ENCODE peak calls at places on chromosomes 7 and 10, in four cellular contexts. M is uterus, J is fibroblast of lung, T is upper lobe of right lung. Z is an unnamed sample.
A peak's percentile ranks its signal among the peaks of the same experiment; 100 is the strongest.

GRCh38 chr10:44478040-44478439 is 93.1 kb upstream of the CXCL12 start:
- DNase-seq in M (no peak), J (no peak), T (no peak), Z (no peak)

GRCh38 chr7:130902755-130903357 is 168.8 kb upstream of the KLF14 start:
- DNase-seq in M (no peak), J (no peak), T (no peak), Z (no peak)

GRCh38 chr7:7653568-7654187 is 13.1 kb downstream of the UMAD1 start:
- DNase-seq in M (no peak), J (peak; percentile 10), T (no peak), Z (peak; percentile 7)

GRCh38 chr7:31873816-31874597 is 187.0 kb downstream of the PPP1R17 start:
- DNase-seq in M (no peak), J (no peak), T (no peak), Z (no peak)

GRCh38 chr7:77537595-77538185 is 595 bp downstream of the PTPN12 start:
- DNase-seq in M (peak; percentile 43), J (peak; percentile 28), T (peak; percentile 80), Z (peak; percentile 37)

GRCh38 chr10:87845624-87846377 is 17.5 kb downstream of the KLLN start:
- DNase-seq in M (no peak), J (peak; percentile 87), T (no peak), Z (peak; percentile 92)

GRCh38 chr7:34946486-34946885 is 90.8 kb downstream of the DPY19L1 start:
- DNase-seq in M (no peak), J (no peak), T (no peak), Z (no peak)

GRCh38 chr10:84537447-84537931 is 209.1 kb downstream of the CCSER2 start:
- DNase-seq in M (peak; percentile 33), J (peak; percentile 66), T (no peak), Z (peak; percentile 54)

GRCh38 chr10:75606203-75606779 is 174.9 kb downstream of the LRMDA start:
- DNase-seq in M (no peak), J (no peak), T (no peak), Z (peak; percentile 25)

GRCh38 chr7:22849158-22849557 is 26.5 kb upstream of the TOMM7 start:
- DNase-seq in M (no peak), J (peak; percentile 46), T (no peak), Z (no peak)

GRCh38 chr7:55438765-55439525 is 73.8 kb downstream of the LANCL2 start:
- DNase-seq in M (no peak), J (peak; percentile 11), T (peak; percentile 74), Z (peak; percentile 71)

GRCh38 chr10:49385939-49386922 is 9.7 kb downstream of the DRGX start:
- DNase-seq in M (no peak), J (no peak), T (no peak), Z (no peak)

GRCh38 chr10:86971146-86971991 is 3.1 kb downstream of the ADIRF start:
- DNase-seq in M (peak; percentile 98), J (peak; percentile 89), T (peak; percentile 96), Z (peak; percentile 64)

GRCh38 chr7:53110425-53110824 is 75.0 kb downstream of the POM121L12 start:
- DNase-seq in M (no peak), J (no peak), T (no peak), Z (peak; percentile 35)

GRCh38 chr7:115319536-115319935 is 397.6 kb downstream of the MDFIC start:
- DNase-seq in M (no peak), J (no peak), T (no peak), Z (no peak)

GRCh38 chr7:8065356-8065813 is 96.8 kb downstream of the GLCCI1 start:
- DNase-seq in M (no peak), J (peak; percentile 91), T (no peak), Z (no peak)

GRCh38 chr7:80467069-80467468 is 44.8 kb downstream of the GNAT3 start:
- DNase-seq in M (no peak), J (peak; percentile 88), T (no peak), Z (peak; percentile 46)

GRCh38 chr7:121329460-121330052 is 756 bp downstream of the WNT16 start:
- DNase-seq in M (peak; percentile 16), J (no peak), T (peak; percentile 64), Z (peak; percentile 29)

GRCh38 chr7:19916011-19916410 is 142.6 kb upstream of the TMEM196 start:
- DNase-seq in M (no peak), J (no peak), T (no peak), Z (peak; percentile 84)

GRCh38 chr10:34615770-34616169 is 199.3 kb downstream of the PARD3 start:
- DNase-seq in M (no peak), J (peak; percentile 73), T (no peak), Z (no peak)

GRCh38 chr7:24756545-24756988 is 697 bp downstream of the GSDME start:
- DNase-seq in M (no peak), J (no peak), T (no peak), Z (no peak)

GRCh38 chr7:35570926-35571325 is 124.0 kb downstream of the HERPUD2 start:
- DNase-seq in M (no peak), J (no peak), T (no peak), Z (peak; percentile 33)

GRCh38 chr7:47677664-47678063 is 95.8 kb upstream of the TNS3 start:
- DNase-seq in M (no peak), J (peak; percentile 26), T (no peak), Z (peak; percentile 44)

GRCh38 chr7:128752251-128752650 is 13.1 kb downstream of the CALU start:
- DNase-seq in M (no peak), J (no peak), T (no peak), Z (no peak)

GRCh38 chr10:119754085-119754484 is 28.2 kb downstream of the INPP5F start:
- DNase-seq in M (no peak), J (no peak), T (no peak), Z (no peak)

GRCh38 chr7:51290702-51291290 is 25.8 kb downstream of the COBL start:
- DNase-seq in M (no peak), J (no peak), T (no peak), Z (no peak)

GRCh38 chr10:97726636-97727178 is 10.2 kb upstream of the ZFYVE27 start:
- DNase-seq in M (no peak), J (peak; percentile 86), T (no peak), Z (peak; percentile 94)

GRCh38 chr7:79461660-79462059 is 8.2 kb upstream of the MAGI2 start:
- DNase-seq in M (no peak), J (peak; percentile 75), T (no peak), Z (peak; percentile 97)

GRCh38 chr10:2278391-2278790 is 541.1 kb upstream of the ADARB2 start:
- DNase-seq in M (no peak), J (no peak), T (no peak), Z (no peak)

GRCh38 chr10:13991353-13991752 is 339.4 kb downstream of the FRMD4A start:
- DNase-seq in M (no peak), J (no peak), T (no peak), Z (no peak)

GRCh38 chr7:133275441-133276105 is 22.7 kb downstream of the EXOC4 start:
- DNase-seq in M (no peak), J (peak; percentile 38), T (no peak), Z (no peak)

GRCh38 chr7:131159961-131160361 is 167.7 kb upstream of the MKLN1 start:
- DNase-seq in M (no peak), J (peak; percentile 66), T (no peak), Z (no peak)

GRCh38 chr10:104614245-104614831 is 26.8 kb upstream of the SORCS3 start:
- DNase-seq in M (no peak), J (peak; percentile 12), T (no peak), Z (peak; percentile 25)
- TF ChIP-seq CTCF in M (no peak), J (peak; percentile 27), T (peak; percentile 38), Z (peak; percentile 54)

GRCh38 chr7:90383422-90383821 is 19.8 kb upstream of the CLDN12 start:
- DNase-seq in M (no peak), J (peak; percentile 25), T (no peak), Z (peak; percentile 92)
- H3K36me3 ChIP-seq in M (no peaks in the 10 kb centered on the region), J (no peaks in the 10 kb centered on the region), T (peaks cover 81% of the 10 kb centered on the region), Z (peaks cover 2% of the 10 kb centered on the region)

DNA sequence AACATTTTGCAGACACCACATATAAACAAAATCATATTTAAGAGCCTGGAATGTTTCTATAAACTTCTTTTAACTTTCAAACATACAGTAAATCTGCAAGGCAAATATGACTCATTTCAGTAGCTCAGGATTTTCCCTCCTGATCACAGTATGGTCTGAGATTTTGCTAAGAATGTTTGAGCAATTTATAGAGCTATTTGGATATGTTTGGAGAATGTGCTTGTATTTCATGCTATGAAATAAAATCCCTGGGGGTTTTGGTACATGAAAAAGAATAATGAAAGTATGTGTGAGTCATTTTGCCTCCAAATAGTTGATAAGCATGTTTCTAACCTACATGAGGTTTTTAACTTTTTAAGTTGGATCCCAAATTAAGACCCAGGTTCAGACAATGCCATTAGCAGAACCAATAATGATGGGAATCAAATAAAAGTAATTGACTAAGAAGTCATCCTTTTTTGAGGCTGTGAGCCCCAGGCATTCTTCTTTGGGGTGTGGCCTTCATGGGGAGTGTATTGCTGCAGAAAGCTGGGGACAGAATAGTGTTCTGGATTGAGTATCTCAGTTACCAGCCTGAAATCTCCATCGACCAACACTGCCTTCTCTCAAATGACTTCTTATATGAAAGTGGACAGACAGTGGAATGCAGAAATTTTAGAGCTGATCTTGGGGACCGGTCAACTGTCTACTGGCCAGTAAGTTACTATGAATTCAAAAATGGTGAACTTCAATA is 66.1 kb upstream of the AGBL3 start:
- DNase-seq in M (no peak), J (peak; percentile 97), T (no peak), Z (peak; percentile 41)
- H3K4me3 ChIP-seq in M (no peak overlapping the region), J (no peak overlapping the region), T (no peak overlapping the region), Z (no peak overlapping the region)

DNA sequence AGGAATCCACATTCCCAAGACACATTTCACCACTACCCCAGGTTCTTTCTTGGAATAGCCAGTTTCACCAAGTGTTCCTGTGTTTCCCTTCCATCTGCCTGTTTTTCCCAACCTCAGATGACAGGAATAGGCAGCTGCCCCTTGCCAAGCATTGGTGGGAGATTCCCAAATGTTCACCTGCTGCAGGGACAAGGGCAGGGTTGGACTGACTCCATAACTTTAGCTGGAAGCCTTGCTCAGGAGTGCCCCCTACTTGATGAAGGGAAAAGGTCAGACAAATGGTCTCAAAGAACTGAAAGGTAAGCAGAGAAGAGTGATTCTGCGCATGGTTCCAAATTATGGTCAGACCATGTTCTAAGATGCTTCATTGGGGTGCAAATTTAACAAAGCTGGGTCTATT is 45.1 kb upstream of the LYZL1 start:
- DNase-seq in M (no peak), J (no peak), T (no peak), Z (peak; percentile 13)
- TF ChIP-seq CTCF in M (no peak), J (peak; percentile 30), T (peak; percentile 31), Z (peak; percentile 38)

DNA sequence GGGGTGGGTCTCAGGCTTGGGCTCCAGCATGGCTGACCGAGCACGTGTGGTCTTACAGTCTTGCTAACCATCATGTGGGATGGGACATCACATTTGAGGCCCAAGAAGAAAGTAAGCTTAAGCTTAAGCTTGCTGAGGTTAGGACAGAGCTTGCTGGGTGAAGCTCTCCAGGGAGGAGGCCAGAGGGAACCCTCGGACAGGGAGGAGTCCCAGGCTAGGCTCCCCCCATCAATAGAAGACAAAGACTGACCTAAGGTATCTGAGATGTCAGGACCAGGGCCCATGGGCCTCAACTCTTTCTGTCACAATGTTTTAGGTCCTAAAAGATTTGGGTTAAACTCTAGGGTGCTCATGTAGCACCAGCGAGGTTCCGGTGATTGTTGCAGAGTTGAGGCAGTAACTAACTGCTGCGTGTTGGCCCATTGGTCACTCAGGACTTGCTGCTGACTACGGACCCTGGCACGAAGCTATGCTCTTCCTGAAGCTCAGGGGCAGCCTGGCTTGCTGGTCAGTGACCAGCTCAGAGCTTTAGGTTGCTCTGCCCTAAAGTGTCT is 10.5 kb downstream of the AKR1E2 start:
- DNase-seq in M (no peak), J (no peak), T (no peak), Z (no peak)
- H3K36me3 ChIP-seq in M (no peaks in the 10 kb centered on the region), J (no peaks in the 10 kb centered on the region), T (peaks cover 25% of the 10 kb centered on the region), Z (no peaks in the 10 kb centered on the region)